ENCODE peak calls at places on chromosomes 4 and X, in ten cellular contexts. N is iris pigment epithelial cell; H is GM12878; V is NCI-H226; T is amygdala; L is stimulated activated CD4-positive, alpha-beta T cell treated with anti-CD3 and anti-CD28 coated beads, Interleukin-2, amount 100 ng/mL, for 24 hours; O is GM20000; X is germinal center; J is hepatic stellate cell; U is activated CD4-positive, alpha-beta T cell treated with anti-CD3 and anti-CD28 coated beads, Interleukin-2, amount 50 U/mL, for 1 hour. M is an unnamed sample.
A peak's percentile ranks its signal among the peaks of the same experiment; 100 is the strongest.

GRCh38 chrX:9942086-9942485 is 25.1 kb upstream of the CLDN34 start:
- DNase-seq in O (peak; percentile 60), N (no peak), J (no peak), X (no peak), V (no peak), T (no peak), H (peak; percentile 69), L (peak; percentile 70), U (peak; percentile 12), M (no peak)

GRCh38 chr4:92198711-92199110 is 105.1 kb upstream of the GRID2 start:
- DNase-seq in N (peak; percentile 62), T (no peak), H (no peak), X (no peak), V (peak; percentile 1), L (no peak), U (no peak), J (peak; percentile 11), O (no peak), M (no peak)

GRCh38 chr4:175419120-175419774 is 392.8 kb downstream of the GPM6A start:
- DNase-seq in H (no peak), N (peak; percentile 99), V (no peak), T (no peak), X (no peak), J (peak; percentile 44), U (no peak), O (no peak), L (no peak), M (no peak)

GRCh38 chr4:169530048-169530447 is 82.3 kb downstream of the NEK1 start:
- DNase-seq in O (no peak), T (no peak), U (no peak), L (no peak), J (no peak), H (no peak), X (no peak), V (no peak), N (no peak), M (no peak)

GRCh38 chr4:6633091-6633906 is 7.2 kb upstream of the MRFAP1 start:
- DNase-seq in V (peak; percentile 3), L (no peak), O (no peak), X (no peak), U (no peak), T (no peak), J (no peak), N (peak; percentile 73), H (no peak), M (peak; percentile 74)

GRCh38 chr4:8274772-8275241 is 5.3 kb downstream of the HTRA3 start:
- DNase-seq in X (no peak), U (no peak), O (no peak), L (no peak), V (no peak), H (no peak), J (peak; percentile 92), T (peak; percentile 28), N (peak; percentile 80), M (no peak)

GRCh38 chr4:101871962-101872676 is 81.6 kb downstream of the BANK1 start:
- DNase-seq in N (no peak), V (no peak), T (no peak), U (no peak), O (no peak), H (no peak), L (no peak), X (no peak), J (no peak), M (no peak)

GRCh38 chrX:111181883-111182400 is 86.0 kb downstream of the PAK3 start:
- DNase-seq in L (no peak), H (no peak), J (no peak), V (no peak), T (no peak), U (no peak), O (no peak), X (no peak), N (no peak), M (no peak)

GRCh38 chr4:174120446-174121142 is 162.9 kb downstream of the FBXO8 start:
- DNase-seq in H (no peak), X (peak; percentile 17), U (no peak), J (peak; percentile 50), N (peak; percentile 71), T (peak; percentile 3), L (peak; percentile 4), V (peak; percentile 35), O (peak; percentile 28), M (peak; percentile 50)

M was measured in OCI-LY7.